ENCODE peak calls at places on chromosomes 4 and X, in ten cellular contexts. Q is neural progenitor cell, F is HCT116, A is IMR-90, N is GM23248, D is Karpas-422, Z is fibroblast of lung, C is H9, J is OCI-LY7, Y is PC-3. M is an unnamed sample.

GRCh38 chrX:102651242-102651967 is at the start of gene GPRASP1:
- DNase-seq in Q (peak; percentile 76), F (no peak), A (peak; percentile 27), N (peak; percentile 59), D (no peak), Z (peak; percentile 46), C (peak; percentile 61), J (no peak), Y (no peak), M (peak; percentile 26)

GRCh38 chr4:142762280-142762679 is 83.8 kb downstream of the INPP4B start:
- DNase-seq in Q (no peak), F (no peak), A (no peak), N (no peak), D (no peak), Z (no peak), C (no peak), J (no peak), Y (no peak), M (no peak)

GRCh38 chrX:150365051-150365952 is 2.2 kb downstream of the MAMLD1 start:
- DNase-seq in Q (peak; percentile 85), F (peak; percentile 35), A (peak; percentile 50), N (peak; percentile 77), D (peak; percentile 82), Z (peak; percentile 66), C (peak; percentile 71), J (no peak), Y (peak; percentile 57), M (peak; percentile 37)

GRCh38 chr4:139887962-139888735 is 222.5 kb downstream of the MGST2 start:
- DNase-seq in Q (no peak), F (no peak), A (no peak), N (no peak), D (peak; percentile 79), Z (no peak), C (no peak), J (no peak), Y (peak; percentile 26), M (no peak)

GRCh38 chr4:84887824-84888223 is 78.7 kb downstream of the WDFY3 start:
- DNase-seq in Q (no peak), F (no peak), A (peak; percentile 66), N (peak; percentile 79), D (no peak), Z (peak; percentile 82), C (no peak), J (no peak), Y (peak; percentile 66), M (peak; percentile 65)

GRCh38 chr4:150265806-150266205 is 187.6 kb downstream of the DCLK2 start:
- DNase-seq in Q (no peak), F (no peak), A (no peak), N (no peak), D (no peak), Z (no peak), C (no peak), J (no peak), Y (no peak), M (peak; percentile 61)

GRCh38 chr4:14504162-14504561 is 498.1 kb upstream of the CPEB2 start:
- DNase-seq in Q (no peak), F (no peak), A (no peak), N (no peak), D (no peak), Z (no peak), C (no peak), J (no peak), Y (no peak), M (no peak)

GRCh38 chrX:37331546-37331945 is 17.6 kb upstream of the PRRG1 start:
- DNase-seq in Q (no peak), F (no peak), A (no peak), N (no peak), D (no peak), Z (no peak), C (no peak), J (no peak), Y (no peak), M (no peak)

DNA sequence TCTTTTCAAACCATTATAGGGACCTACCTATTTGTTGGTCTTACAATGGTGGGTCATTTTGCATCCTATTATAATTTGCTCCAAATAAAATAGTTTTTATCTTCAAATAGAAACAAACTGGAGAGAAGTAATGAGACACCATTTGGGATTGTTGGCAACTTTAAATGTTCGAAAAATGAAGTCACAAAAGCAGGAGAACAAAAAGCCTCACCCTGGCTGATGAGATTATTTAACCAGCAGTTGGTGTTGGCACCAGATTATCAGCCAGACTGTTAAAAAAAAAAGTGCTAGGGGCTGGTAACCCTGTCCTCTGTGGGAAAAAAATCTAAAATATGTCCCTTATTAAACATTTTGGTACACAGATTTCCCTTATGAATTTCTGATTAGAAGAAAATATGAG is 100.3 kb downstream of the DCK start:
- DNase-seq in Q (no peak), F (no peak), A (no peak), N (no peak), D (no peak), Z (no peak), C (no peak), J (no peak), Y (no peak), M (no peak)
- H4K20me1 ChIP-seq in Q (no peaks in the 10 kb centered on the region), F (no peaks in the 10 kb centered on the region), A (no peaks in the 10 kb centered on the region), N (no peaks in the 10 kb centered on the region), D (no peaks in the 10 kb centered on the region), Z (no peaks in the 10 kb centered on the region), C (no peaks in the 10 kb centered on the region), J (no peaks in the 10 kb centered on the region), Y (no peaks in the 10 kb centered on the region), M (no peaks in the 10 kb centered on the region)

DNA sequence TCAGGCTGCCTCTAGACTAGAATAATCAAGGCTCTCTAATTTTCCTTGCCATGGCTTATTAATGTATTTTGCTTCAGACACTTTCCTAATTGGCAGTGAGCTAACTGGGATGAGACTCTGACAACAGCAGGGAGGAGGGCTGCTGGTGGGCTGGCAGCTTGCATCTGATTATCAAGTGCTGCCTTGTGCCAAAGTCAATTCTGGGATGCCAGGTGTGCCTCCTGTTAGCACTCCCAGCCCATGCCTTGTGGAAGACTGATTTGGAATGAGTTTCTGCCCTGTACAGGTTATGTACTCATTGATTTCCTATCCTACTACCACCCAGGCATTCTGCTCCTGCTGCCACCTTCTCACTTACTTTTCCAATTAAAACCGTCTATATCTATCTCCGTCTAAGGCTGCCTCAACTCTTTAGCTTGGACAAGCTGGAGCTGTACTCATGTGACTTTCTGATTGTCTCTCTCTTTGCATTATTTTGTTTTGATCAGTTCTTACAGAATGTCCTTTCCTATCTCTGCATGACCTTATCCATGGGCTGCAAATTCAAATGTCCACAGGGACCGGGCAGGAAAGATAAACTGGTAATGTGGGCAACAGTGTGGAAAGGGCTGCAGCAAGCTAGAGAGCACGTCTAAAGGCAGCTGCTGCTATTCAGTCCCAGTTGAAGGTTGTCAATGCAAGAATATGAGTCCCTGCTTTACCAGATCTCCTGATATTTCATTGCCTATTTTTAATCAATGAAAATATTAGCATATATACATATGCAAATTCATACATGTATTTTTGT is 112.6 kb downstream of the GABRA2 start:
- DNase-seq in Q (no peak), F (no peak), A (no peak), N (no peak), D (no peak), Z (no peak), C (no peak), J (no peak), Y (no peak), M (no peak)
- H4K20me1 ChIP-seq in Q (no peaks in the 10 kb centered on the region), F (no peaks in the 10 kb centered on the region), A (no peaks in the 10 kb centered on the region), N (no peaks in the 10 kb centered on the region), D (no peaks in the 10 kb centered on the region), Z (no peaks in the 10 kb centered on the region), C (no peaks in the 10 kb centered on the region), J (no peaks in the 10 kb centered on the region), Y (no peaks in the 10 kb centered on the region), M (no peaks in the 10 kb centered on the region)

GRCh38 chrX:30661228-30661627 is 8.0 kb downstream of the GK start:
- DNase-seq in Q (no peak), F (no peak), A (no peak), N (no peak), D (no peak), Z (no peak), C (no peak), J (no peak), Y (no peak), M (no peak)

GRCh38 chrX:30666094-30666493 is 12.9 kb downstream of the GK start:
- DNase-seq in Q (no peak), F (no peak), A (no peak), N (no peak), D (no peak), Z (no peak), C (no peak), J (no peak), Y (no peak), M (no peak)

GRCh38 chrX:30668581-30668980 is 15.4 kb downstream of the GK start:
- DNase-seq in Q (no peak), F (no peak), A (no peak), N (no peak), D (no peak), Z (no peak), C (no peak), J (no peak), Y (no peak), M (no peak)

GRCh38 chrX:30663317-30663716 is 10.1 kb downstream of the GK start:
- DNase-seq in Q (no peak), F (no peak), A (no peak), N (no peak), D (no peak), Z (no peak), C (no peak), J (no peak), Y (no peak), M (no peak)

DNA sequence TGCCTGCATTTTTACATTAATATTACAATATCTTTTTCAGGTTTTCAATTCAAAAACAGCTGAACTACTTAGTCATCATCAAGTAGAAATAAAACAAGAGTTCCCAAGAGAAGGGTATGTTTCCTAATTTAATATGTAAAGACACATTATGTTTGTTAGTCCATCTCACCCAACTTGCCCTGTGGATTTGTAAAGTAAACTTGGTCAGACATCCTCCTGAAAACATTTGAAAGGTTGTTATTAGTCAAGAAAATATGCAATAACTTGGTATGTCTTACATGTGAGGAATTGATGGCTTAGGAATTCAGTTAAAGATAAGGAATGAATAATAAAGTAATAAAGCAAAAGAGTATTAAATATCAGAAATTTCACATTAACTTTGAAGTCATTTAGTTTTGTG is 12.2 kb downstream of the GK start:
- DNase-seq in Q (no peak), F (no peak), A (peak; percentile 49), N (no peak), D (no peak), Z (no peak), C (no peak), J (no peak), Y (no peak), M (no peak)
- H4K20me1 ChIP-seq in Q (no peaks in the 10 kb centered on the region), F (no peaks in the 10 kb centered on the region), A (no peaks in the 10 kb centered on the region), N (no peaks in the 10 kb centered on the region), D (no peaks in the 10 kb centered on the region), Z (no peaks in the 10 kb centered on the region), C (no peaks in the 10 kb centered on the region), J (no peaks in the 10 kb centered on the region), Y (no peaks in the 10 kb centered on the region), M (no peaks in the 10 kb centered on the region)

DNA sequence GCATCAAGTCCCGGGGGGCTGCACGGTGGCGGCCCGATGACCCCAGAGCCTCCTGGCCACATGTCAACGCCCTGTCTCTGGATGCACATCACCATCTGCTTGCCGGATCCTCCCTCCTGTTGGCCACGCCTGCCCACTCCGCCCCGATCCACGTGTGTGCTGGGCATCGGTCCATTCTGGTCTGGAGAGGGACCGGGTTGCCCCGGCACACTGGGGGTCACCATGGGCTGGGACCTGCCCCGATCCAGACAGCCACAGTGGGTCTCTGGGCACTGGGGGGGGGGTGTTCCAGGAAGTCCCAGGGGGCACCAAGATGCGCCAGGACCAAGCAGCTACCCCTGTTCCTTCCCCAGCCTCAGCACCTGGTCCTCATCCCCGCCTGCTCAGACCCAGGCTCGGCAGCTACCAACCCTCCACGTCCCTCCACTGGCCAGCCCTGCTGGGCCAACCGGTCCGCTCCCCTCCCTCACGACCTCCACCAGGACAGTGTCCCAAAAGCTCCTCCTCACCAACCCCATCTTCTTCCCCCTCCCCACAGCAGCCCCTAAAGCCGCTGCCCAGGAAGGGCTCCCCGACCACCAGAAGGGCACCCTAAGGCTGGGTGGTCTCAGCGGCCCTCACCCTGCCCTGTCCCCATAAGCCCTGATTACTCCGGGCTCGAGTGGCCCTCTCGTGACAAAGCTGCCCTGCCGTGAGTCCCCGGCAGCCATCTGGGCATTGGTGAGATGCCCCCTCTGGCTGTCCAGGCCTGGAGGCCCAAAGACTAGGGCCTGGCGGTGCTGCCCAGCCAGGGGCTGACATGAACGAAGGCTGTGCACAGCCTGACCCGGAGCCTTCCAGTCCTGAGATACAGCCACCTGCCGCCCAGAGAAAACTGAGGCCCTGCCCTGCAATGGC is 4.6 kb downstream of the CTBP1 start:
- DNase-seq in Q (no peak), F (no peak), A (no peak), N (peak; percentile 28), D (no peak), Z (no peak), C (no peak), J (no peak), Y (no peak), M (no peak)
- H4K20me1 ChIP-seq in Q (peaks cover 79% of the 10 kb centered on the region), F (no peaks in the 10 kb centered on the region), A (peaks cover 78% of the 10 kb centered on the region), N (no peaks in the 10 kb centered on the region), D (peaks cover 67% of the 10 kb centered on the region), Z (no peaks in the 10 kb centered on the region), C (peaks cover 5% of the 10 kb centered on the region), J (peaks cover 15% of the 10 kb centered on the region), Y (peaks cover 15% of the 10 kb centered on the region), M (peaks cover 77% of the 10 kb centered on the region)

M was measured in astrocyte.